ENCODE peak calls at places on chromosomes 6 and 20, in ten cellular contexts. One of them, this sample, is unnamed.

GRCh38 chr6:139534472-139535115 is 160.1 kb upstream of the CITED2 start:
- DNase-seq in osteocyte: no peak
- DNase-seq in sigmoid colon: no peak
- DNase-seq in fibroblast of lung: no peak
- DNase-seq in HCT116: no peak
- DNase-seq in neural crest cell: no peak
- DNase-seq in left lung: no peak
- DNase-seq in uterus: no peak
- DNase-seq in tibial nerve: no peak
- DNase-seq in AG04450: no peak
- DNase-seq in this sample: no peak

GRCh38 chr6:169427856-169428255 is 174.2 kb upstream of the THBS2 start:
- DNase-seq in fibroblast of lung: peak
- DNase-seq in osteocyte: no peak
- DNase-seq in uterus: peak
- DNase-seq in AG04450: peak
- DNase-seq in neural crest cell: peak
- DNase-seq in sigmoid colon: peak
- DNase-seq in HCT116: no peak
- DNase-seq in left lung: no peak
- DNase-seq in tibial nerve: peak
- DNase-seq in this sample: no peak

GRCh38 chr20:37279820-37280219 is 9.6 kb upstream of the MANBAL start:
- DNase-seq in left lung: no peak
- DNase-seq in tibial nerve: no peak
- DNase-seq in osteocyte: no peak
- DNase-seq in uterus: no peak
- DNase-seq in sigmoid colon: no peak
- DNase-seq in fibroblast of lung: no peak
- DNase-seq in AG04450: no peak
- DNase-seq in neural crest cell: no peak
- DNase-seq in HCT116: no peak
- DNase-seq in this sample: no peak

GRCh38 chr20:63625771-63626423 is 1.0 kb downstream of the GMEB2 start:
- DNase-seq in AG04450: no peak
- DNase-seq in osteocyte: no peak
- DNase-seq in HCT116: no peak
- DNase-seq in sigmoid colon: no peak
- DNase-seq in tibial nerve: no peak
- DNase-seq in neural crest cell: no peak
- DNase-seq in left lung: peak
- DNase-seq in fibroblast of lung: peak
- DNase-seq in uterus: peak
- DNase-seq in this sample: no peak

GRCh38 chr20:50111829-50112495 is 988 bp downstream of the UBE2V1 start:
- DNase-seq in neural crest cell: no peak
- DNase-seq in HCT116: no peak
- DNase-seq in uterus: no peak
- DNase-seq in AG04450: no peak
- DNase-seq in left lung: no peak
- DNase-seq in fibroblast of lung: no peak
- DNase-seq in osteocyte: no peak
- DNase-seq in tibial nerve: no peak
- DNase-seq in sigmoid colon: no peak
- DNase-seq in this sample: no peak

GRCh38 chr20:22681591-22682248 is 97.3 kb upstream of the FOXA2 start:
- DNase-seq in uterus: no peak
- DNase-seq in sigmoid colon: no peak
- DNase-seq in osteocyte: no peak
- DNase-seq in AG04450: no peak
- DNase-seq in fibroblast of lung: no peak
- DNase-seq in left lung: no peak
- DNase-seq in neural crest cell: no peak
- DNase-seq in tibial nerve: no peak
- DNase-seq in HCT116: no peak
- DNase-seq in this sample: no peak

GRCh38 chr6:37612475-37612874 is 85.2 kb downstream of the MDGA1 start:
- DNase-seq in HCT116: no peak
- DNase-seq in osteocyte: no peak
- DNase-seq in uterus: no peak
- DNase-seq in fibroblast of lung: no peak
- DNase-seq in tibial nerve: no peak
- DNase-seq in AG04450: no peak
- DNase-seq in sigmoid colon: peak
- DNase-seq in left lung: no peak
- DNase-seq in neural crest cell: no peak
- DNase-seq in this sample: no peak

GRCh38 chr6:142681099-142681498 is 263.9 kb downstream of the HIVEP2 start:
- DNase-seq in fibroblast of lung: no peak
- DNase-seq in AG04450: no peak
- DNase-seq in sigmoid colon: no peak
- DNase-seq in osteocyte: no peak
- DNase-seq in HCT116: no peak
- DNase-seq in tibial nerve: no peak
- DNase-seq in uterus: no peak
- DNase-seq in neural crest cell: no peak
- DNase-seq in left lung: no peak
- DNase-seq in this sample: no peak

GRCh38 chr20:1987826-1988225 is 6.0 kb downstream of the PDYN start:
- DNase-seq in uterus: no peak
- DNase-seq in left lung: no peak
- DNase-seq in AG04450: no peak
- DNase-seq in fibroblast of lung: no peak
- DNase-seq in osteocyte: no peak
- DNase-seq in HCT116: no peak
- DNase-seq in sigmoid colon: no peak
- DNase-seq in tibial nerve: no peak
- DNase-seq in neural crest cell: no peak
- DNase-seq in this sample: no peak

GRCh38 chr6:85390105-85390728 is 59.7 kb upstream of the NT5E start:
- DNase-seq in AG04450: no peak
- DNase-seq in left lung: no peak
- DNase-seq in osteocyte: no peak
- DNase-seq in HCT116: no peak
- DNase-seq in tibial nerve: no peak
- DNase-seq in uterus: no peak
- DNase-seq in neural crest cell: no peak
- DNase-seq in sigmoid colon: no peak
- DNase-seq in fibroblast of lung: no peak
- DNase-seq in this sample: no peak

GRCh38 chr6:158593670-158594069 is 33.8 kb downstream of the TMEM181 start:
- DNase-seq in osteocyte: no peak
- DNase-seq in fibroblast of lung: no peak
- DNase-seq in uterus: no peak
- DNase-seq in sigmoid colon: no peak
- DNase-seq in tibial nerve: no peak
- DNase-seq in left lung: no peak
- DNase-seq in HCT116: no peak
- DNase-seq in AG04450: no peak
- DNase-seq in neural crest cell: no peak
- DNase-seq in this sample: no peak

GRCh38 chr20:54092021-54092420 is 21.6 kb upstream of the BCAS1 start:
- DNase-seq in neural crest cell: no peak
- DNase-seq in HCT116: no peak
- DNase-seq in osteocyte: no peak
- DNase-seq in tibial nerve: no peak
- DNase-seq in uterus: no peak
- DNase-seq in AG04450: no peak
- DNase-seq in sigmoid colon: no peak
- DNase-seq in left lung: no peak
- DNase-seq in fibroblast of lung: no peak
- DNase-seq in this sample: no peak

DNA sequence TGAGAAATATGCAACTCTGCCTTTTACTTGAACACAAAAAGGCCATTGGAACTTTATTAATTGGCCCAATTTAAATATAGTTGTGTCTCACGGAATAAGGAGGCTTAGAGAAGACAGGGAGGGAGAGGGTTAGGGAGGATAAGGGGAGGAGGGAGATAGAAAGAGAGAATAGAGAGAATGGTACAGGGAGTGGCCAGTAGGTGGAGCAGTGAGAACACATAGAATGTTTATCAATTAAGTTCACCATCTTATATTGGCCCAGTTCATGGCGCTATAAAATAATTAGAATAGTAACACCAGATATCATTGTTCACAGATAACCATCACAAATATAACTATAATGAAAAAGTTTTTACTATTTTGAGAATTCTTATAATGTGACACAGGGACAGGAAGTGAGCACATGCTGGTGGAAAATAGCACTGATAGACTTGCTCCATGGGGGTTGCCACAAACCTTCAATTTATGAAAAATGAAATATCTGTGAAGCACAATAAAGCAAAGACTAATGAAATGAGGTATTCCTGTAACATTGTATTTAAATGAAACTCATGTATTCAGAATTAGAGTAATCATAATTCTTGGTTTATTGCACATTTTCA is 374.1 kb upstream of the MANEA start:
- DNase-seq in left lung: no peak
- DNase-seq in osteocyte: no peak
- DNase-seq in tibial nerve: peak
- DNase-seq in AG04450: peak
- DNase-seq in neural crest cell: peak
- DNase-seq in HCT116: peak
- DNase-seq in fibroblast of lung: peak
- DNase-seq in uterus: no peak
- DNase-seq in sigmoid colon: no peak
- DNase-seq in this sample: no peak
- TF ChIP-seq CTCF in left lung: peak
- TF ChIP-seq CTCF in osteocyte: peak
- TF ChIP-seq CTCF in tibial nerve: peak
- TF ChIP-seq CTCF in AG04450: peak
- TF ChIP-seq CTCF in neural crest cell: peak
- TF ChIP-seq CTCF in HCT116: peak
- TF ChIP-seq CTCF in fibroblast of lung: peak
- TF ChIP-seq CTCF in uterus: no peak
- TF ChIP-seq CTCF in sigmoid colon: peak
- TF ChIP-seq CTCF in this sample: peak

DNA sequence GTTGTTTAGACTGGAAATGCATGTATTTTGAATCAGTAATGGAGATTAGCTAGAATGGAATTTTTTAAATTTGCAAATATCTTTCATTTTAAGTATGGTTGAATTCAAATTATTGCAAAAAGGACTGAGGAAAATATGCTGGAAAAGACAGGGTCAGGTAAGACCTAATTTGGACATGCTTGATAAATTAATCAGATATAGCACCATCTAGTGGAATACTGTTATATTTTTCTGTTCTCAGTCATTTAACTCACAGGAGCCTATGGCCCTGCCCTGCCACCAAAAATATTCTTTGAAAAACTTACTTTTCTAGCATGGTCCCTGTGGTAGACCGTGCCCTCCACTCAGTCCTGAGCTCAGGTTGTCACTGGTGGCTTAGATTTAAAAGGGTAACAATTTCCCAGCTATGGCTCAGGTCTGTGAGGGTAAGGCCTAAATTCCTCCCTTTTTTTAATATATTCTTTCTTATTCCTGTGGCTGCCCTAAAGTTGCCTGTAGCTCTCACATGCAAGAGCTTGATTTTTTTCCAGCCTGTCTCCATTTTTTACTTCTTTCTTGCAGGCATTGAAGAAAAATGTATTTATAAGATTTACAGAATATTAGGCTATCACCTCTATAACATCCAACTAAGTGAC is 25.3 kb upstream of the KIAA1586 start:
- DNase-seq in AG04450: peak
- DNase-seq in neural crest cell: no peak
- DNase-seq in left lung: no peak
- DNase-seq in HCT116: peak
- DNase-seq in fibroblast of lung: peak
- DNase-seq in osteocyte: no peak
- DNase-seq in sigmoid colon: no peak
- DNase-seq in uterus: no peak
- DNase-seq in tibial nerve: no peak
- DNase-seq in this sample: no peak
- TF ChIP-seq CTCF in AG04450: peak
- TF ChIP-seq CTCF in neural crest cell: peak
- TF ChIP-seq CTCF in left lung: peak
- TF ChIP-seq CTCF in HCT116: peak
- TF ChIP-seq CTCF in fibroblast of lung: peak
- TF ChIP-seq CTCF in osteocyte: peak
- TF ChIP-seq CTCF in sigmoid colon: peak
- TF ChIP-seq CTCF in uterus: peak
- TF ChIP-seq CTCF in tibial nerve: peak
- TF ChIP-seq CTCF in this sample: peak

DNA sequence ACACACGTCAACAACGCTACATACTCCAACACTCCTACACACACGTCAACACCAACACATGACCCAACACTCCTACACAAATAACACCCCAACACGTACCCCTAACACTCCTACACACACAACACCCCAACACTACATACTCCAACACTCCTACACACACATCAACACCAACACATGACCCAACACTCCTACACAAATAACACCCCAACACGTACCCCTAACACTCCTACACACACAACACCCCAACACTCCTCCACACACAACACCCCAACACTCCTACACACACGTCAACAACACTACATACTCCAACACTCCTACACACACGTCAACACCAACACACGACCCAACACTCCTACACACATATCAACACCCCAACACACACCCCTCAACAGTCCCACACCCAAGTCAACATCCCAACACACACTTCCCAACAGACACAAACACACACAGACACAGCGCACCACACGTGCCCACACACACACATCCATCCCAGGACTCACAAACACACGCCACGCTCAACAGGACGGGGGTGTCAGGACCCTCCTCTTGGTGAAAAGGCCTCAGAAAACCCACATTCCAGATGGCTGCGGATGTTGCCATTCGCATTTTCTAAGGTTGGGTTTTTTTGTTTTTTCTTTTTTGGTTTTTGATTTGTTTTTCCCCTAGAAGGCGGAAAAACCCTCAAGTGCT is 40.4 kb upstream of the ZBP1 start:
- DNase-seq in tibial nerve: no peak
- DNase-seq in HCT116: no peak
- DNase-seq in sigmoid colon: peak
- DNase-seq in uterus: peak
- DNase-seq in fibroblast of lung: no peak
- DNase-seq in osteocyte: no peak
- DNase-seq in AG04450: no peak
- DNase-seq in left lung: no peak
- DNase-seq in neural crest cell: no peak
- DNase-seq in this sample: peak
- TF ChIP-seq CTCF in tibial nerve: no peak
- TF ChIP-seq CTCF in HCT116: no peak
- TF ChIP-seq CTCF in sigmoid colon: no peak
- TF ChIP-seq CTCF in uterus: no peak
- TF ChIP-seq CTCF in fibroblast of lung: no peak
- TF ChIP-seq CTCF in osteocyte: no peak
- TF ChIP-seq CTCF in AG04450: no peak
- TF ChIP-seq CTCF in left lung: no peak
- TF ChIP-seq CTCF in neural crest cell: no peak
- TF ChIP-seq CTCF in this sample: no peak

DNA sequence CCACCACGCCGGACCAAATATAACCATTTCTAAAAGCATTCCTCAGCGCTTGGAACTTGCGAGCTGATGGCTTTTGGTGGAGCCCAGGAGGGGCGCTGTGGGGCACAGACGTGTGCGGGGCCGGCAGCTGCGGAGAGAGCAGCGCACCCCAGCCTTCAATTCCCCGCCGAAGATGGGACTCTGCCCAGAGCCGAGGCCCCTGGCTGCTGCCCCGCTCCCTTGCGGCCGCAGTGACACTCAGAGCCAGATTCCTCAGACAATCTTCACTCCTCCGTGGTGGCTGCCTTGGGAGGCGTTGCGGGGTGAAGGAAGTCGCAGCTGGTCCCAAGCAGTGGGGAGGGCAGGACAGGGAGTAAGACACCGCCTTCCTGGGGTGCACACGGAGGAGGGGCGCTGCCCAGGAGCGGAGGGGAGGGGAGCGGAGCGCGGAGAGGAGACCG is 87.7 kb downstream of the TMEM242 start:
- DNase-seq in neural crest cell: peak
- DNase-seq in sigmoid colon: peak
- DNase-seq in HCT116: no peak
- DNase-seq in uterus: peak
- DNase-seq in tibial nerve: peak
- DNase-seq in AG04450: no peak
- DNase-seq in osteocyte: no peak
- DNase-seq in fibroblast of lung: peak
- DNase-seq in left lung: no peak
- DNase-seq in this sample: no peak
- TF ChIP-seq CTCF in neural crest cell: peak
- TF ChIP-seq CTCF in sigmoid colon: peak
- TF ChIP-seq CTCF in HCT116: no peak
- TF ChIP-seq CTCF in uterus: peak
- TF ChIP-seq CTCF in tibial nerve: peak
- TF ChIP-seq CTCF in AG04450: peak
- TF ChIP-seq CTCF in osteocyte: peak
- TF ChIP-seq CTCF in fibroblast of lung: peak
- TF ChIP-seq CTCF in left lung: peak
- TF ChIP-seq CTCF in this sample: peak